ENCODE peak calls at places on chromosomes 5 and 9, in four cellular contexts. C, U, S and Y are unnamed samples.

GRCh38 chr9:133130721-133131244 is 9.7 kb upstream of the RALGDS start:
- DNase-seq in C (peak), U (no peak), S (no peak), Y (no peak)

GRCh38 chr9:125189011-125189360 is 617 bp downstream of the PPP6C start:
- DNase-seq in C (no peak), U (peak), S (peak), Y (peak)

GRCh38 chr9:77013932-77014596 is 5.4 kb upstream of the FOXB2 start:
- DNase-seq in C (no peak), U (no peak), S (no peak), Y (no peak)

GRCh38 chr5:123916331-123917121 is 404.5 kb downstream of the CSNK1G3 start:
- DNase-seq in C (no peak), U (no peak), S (peak), Y (no peak)

GRCh38 chr5:169567079-169567478 is 16.5 kb upstream of the SPDL1 start:
- DNase-seq in C (no peak), U (no peak), S (peak), Y (peak)

GRCh38 chr5:131587541-131587940 is 47.5 kb downstream of the RAPGEF6 start:
- DNase-seq in C (no peak), U (no peak), S (peak), Y (no peak)

GRCh38 chr5:146538441-146538840 is 22.5 kb upstream of the GPR151 start:
- DNase-seq in C (no peak), U (no peak), S (no peak), Y (no peak)

GRCh38 chr5:160601045-160601444 is 179.4 kb downstream of the PTTG1 start:
- DNase-seq in C (no peak), U (no peak), S (no peak), Y (no peak)

GRCh38 chr9:114487607-114488300 is 17.5 kb downstream of the WHRN start:
- DNase-seq in C (peak), U (peak), S (peak), Y (peak)

GRCh38 chr9:117737721-117738226 is 33.6 kb downstream of the TLR4 start:
- DNase-seq in C (no peak), U (no peak), S (no peak), Y (no peak)

GRCh38 chr9:129408535-129409215 is 212.2 kb downstream of the C9orf50 start:
- DNase-seq in C (no peak), U (no peak), S (no peak), Y (no peak)

GRCh38 chr5:82308997-82309670 is 31.0 kb upstream of the RPS23 start:
- DNase-seq in C (no peak), U (no peak), S (no peak), Y (no peak)